ENCODE peak calls at places on chromosomes 6 and 20, in six cellular contexts. I is suprapubic skin, L is astrocyte, M is small intestine, F is brain microvascular endothelial cell, C is uterus. T is an unnamed sample.

GRCh38 chr6:79127660-79128059 is 49.6 kb upstream of the PHIP start:
- DNase-seq in I (no peak), L (no peak), M (no peak), F (no peak), C (no peak), T (no peak)

GRCh38 chr6:46116289-46116688 is 13.5 kb upstream of the ENPP4 start:
- DNase-seq in I (no peak), L (no peak), M (no peak), F (no peak), C (no peak), T (no peak)

GRCh38 chr20:19926581-19926980 is 90.6 kb upstream of the NAA20 start:
- DNase-seq in I (no peak), L (peak; percentile 25), M (peak; percentile 58), F (no peak), C (no peak), T (no peak)

GRCh38 chr6:138682722-138683521 is 90.6 kb upstream of the CCDC28A start:
- DNase-seq in I (peak; percentile 69), L (peak; percentile 76), M (no peak), F (peak; percentile 90), C (no peak), T (no peak)

GRCh38 chr6:138334000-138334399 is 43.7 kb upstream of the SMIM28 start:
- DNase-seq in I (no peak), L (no peak), M (no peak), F (no peak), C (no peak), T (no peak)

GRCh38 chr6:48641544-48641943 is 530.5 kb upstream of the PTCHD4 start:
- DNase-seq in I (no peak), L (peak; percentile 91), M (no peak), F (peak; percentile 48), C (no peak), T (peak; percentile 44)

GRCh38 chr6:1993049-1993448 is 252.4 kb downstream of the GMDS start:
- DNase-seq in I (no peak), L (peak; percentile 38), M (no peak), F (peak; percentile 7), C (no peak), T (no peak)

GRCh38 chr20:16245879-16246278 is 327.4 kb downstream of the KIF16B start:
- DNase-seq in I (no peak), L (no peak), M (no peak), F (no peak), C (no peak), T (no peak)

GRCh38 chr20:49475979-49476378 is 6.5 kb downstream of the KCNB1 start:
- DNase-seq in I (no peak), L (no peak), M (no peak), F (no peak), C (no peak), T (no peak)

GRCh38 chr6:17240803-17241500 is 40.2 kb upstream of the RBM24 start:
- DNase-seq in I (no peak), L (no peak), M (no peak), F (no peak), C (no peak), T (no peak)

GRCh38 chr6:16521528-16521927 is 239.7 kb downstream of the ATXN1 start:
- DNase-seq in I (no peak), L (no peak), M (no peak), F (no peak), C (no peak), T (no peak)

GRCh38 chr6:76592561-76592960 is 520.1 kb upstream of the IMPG1 start:
- DNase-seq in I (no peak), L (no peak), M (no peak), F (no peak), C (no peak), T (no peak)

GRCh38 chr6:13177617-13178506 is 150.5 kb downstream of the TBC1D7 start:
- DNase-seq in I (no peak), L (no peak), M (no peak), F (no peak), C (no peak), T (no peak)

GRCh38 chr6:19999319-20000191 is 162.4 kb downstream of the ID4 start:
- DNase-seq in I (no peak), L (no peak), M (no peak), F (peak; percentile 33), C (no peak), T (no peak)

GRCh38 chr6:107598091-107598490 is 108.2 kb downstream of the SOBP start:
- DNase-seq in I (no peak), L (no peak), M (no peak), F (no peak), C (no peak), T (no peak)
- H3K27me3 ChIP-seq in I (no peaks in the 10 kb centered on the region), L (no peaks in the 10 kb centered on the region), M (no peaks in the 10 kb centered on the region), F (no peaks in the 10 kb centered on the region), C (no peaks in the 10 kb centered on the region), T (no peaks in the 10 kb centered on the region)

GRCh38 chr6:168442646-168443045 is 1.7 kb downstream of the SMOC2 start:
- DNase-seq in I (no peak), L (no peak), M (no peak), F (no peak), C (no peak), T (no peak)
- H3K4me3 ChIP-seq in I (peak overlapping the region; percentile 64), L (no peak overlapping the region), M (no peak overlapping the region), F (no peak overlapping the region), C (peak overlapping the region; percentile 62), T (no peak overlapping the region)

GRCh38 chr20:63298731-63299312 is 5.8 kb downstream of the COL20A1 start:
- DNase-seq in I (no peak), L (no peak), M (no peak), F (no peak), C (no peak), T (no peak)
- H3K27me3 ChIP-seq in I (peaks cover 87% of the 10 kb centered on the region), L (peaks cover 29% of the 10 kb centered on the region), M (no peaks in the 10 kb centered on the region), F (peaks cover 22% of the 10 kb centered on the region), C (peaks cover 25% of the 10 kb centered on the region), T (peaks cover 14% of the 10 kb centered on the region)

DNA sequence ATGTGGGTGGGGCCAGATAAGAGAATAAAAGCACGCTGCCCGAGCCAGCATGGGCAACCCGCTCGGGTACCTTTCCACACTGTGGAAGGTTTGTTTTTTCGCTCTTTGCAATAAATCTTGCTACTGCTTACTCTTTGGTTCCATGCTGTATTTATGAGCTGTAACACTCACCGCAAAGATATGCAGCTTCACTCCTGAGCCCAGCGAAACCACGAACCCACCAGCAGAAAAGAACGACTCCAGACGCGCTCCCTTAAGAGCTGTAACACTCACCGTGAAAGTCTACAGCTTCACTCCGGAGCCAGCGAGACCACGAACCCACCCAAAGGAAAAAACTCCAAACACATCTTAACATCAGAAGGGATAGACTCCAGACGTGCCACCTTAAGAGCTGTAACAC is 76.7 kb downstream of the TFAP2A start:
- DNase-seq in I (no peak), L (peak; percentile 22), M (no peak), F (no peak), C (no peak), T (no peak)
- H3K4me3 ChIP-seq in I (no peak overlapping the region), L (no peak overlapping the region), M (no peak overlapping the region), F (no peak overlapping the region), C (no peak overlapping the region), T (no peak overlapping the region)